ENCODE peak calls at places on chromosome 12, in ten cellular contexts. Y, G, K, O, M, N, Q, L, B and Z are unnamed samples.

GRCh38 chr12:55728932-55729591 is at the start of gene CD63:
- DNase-seq in L (peak; percentile 98), B (no peak), K (peak; percentile 90), G (peak; percentile 75), Y (no peak), Q (peak; percentile 96), N (no peak), M (peak; percentile 96), O (peak; percentile 76), Z (no peak)

GRCh38 chr12:96401061-96401871 is 1.0 kb upstream of the CDK17 start:
- DNase-seq in K (peak; percentile 92), N (peak; percentile 60), Y (peak; percentile 76), Q (peak; percentile 91), M (peak; percentile 67), G (peak; percentile 82), O (peak; percentile 62), L (no peak), B (no peak), Z (peak; percentile 74)

GRCh38 chr12:131276501-131277185 is 322.9 kb downstream of the ADGRD1 start:
- DNase-seq in L (peak; percentile 50), Y (no peak), O (no peak), M (no peak), Q (no peak), N (no peak), K (no peak), B (no peak), G (no peak), Z (no peak)

GRCh38 chr12:93379432-93380308 is 1.9 kb downstream of the NUDT4 start:
- DNase-seq in B (no peak), O (no peak), N (no peak), K (no peak), G (no peak), Q (peak; percentile 39), L (no peak), M (no peak), Y (no peak), Z (no peak)

GRCh38 chr12:60501124-60501729 is 905.4 kb downstream of the SLC16A7 start:
- DNase-seq in M (peak; percentile 18), L (no peak), Y (no peak), B (no peak), K (peak; percentile 0), Q (peak; percentile 61), N (no peak), G (no peak), O (peak; percentile 4), Z (no peak)

GRCh38 chr12:94100254-94100653 is 48.1 kb upstream of the PLXNC1 start:
- DNase-seq in B (peak; percentile 67), G (no peak), Q (peak; percentile 63), M (peak; percentile 53), N (no peak), O (peak; percentile 93), K (no peak), L (no peak), Y (no peak), Z (no peak)

GRCh38 chr12:101819467-101819866 is 11.3 kb downstream of the GNPTAB start:
- DNase-seq in N (no peak), G (no peak), Q (no peak), Y (no peak), K (no peak), O (peak; percentile 18), M (no peak), L (no peak), B (no peak), Z (no peak)

GRCh38 chr12:47987411-47988072 is 16.7 kb downstream of the COL2A1 start:
- DNase-seq in G (no peak), Q (no peak), K (no peak), O (no peak), N (no peak), L (no peak), M (no peak), Y (no peak), B (no peak), Z (no peak)

GRCh38 chr12:123896786-123897185 is 75.8 kb downstream of the CCDC92 start:
- DNase-seq in N (peak; percentile 44), Y (peak; percentile 44), M (peak; percentile 44), Q (no peak), G (no peak), O (no peak), K (peak; percentile 45), B (peak; percentile 75), L (no peak), Z (no peak)

DNA sequence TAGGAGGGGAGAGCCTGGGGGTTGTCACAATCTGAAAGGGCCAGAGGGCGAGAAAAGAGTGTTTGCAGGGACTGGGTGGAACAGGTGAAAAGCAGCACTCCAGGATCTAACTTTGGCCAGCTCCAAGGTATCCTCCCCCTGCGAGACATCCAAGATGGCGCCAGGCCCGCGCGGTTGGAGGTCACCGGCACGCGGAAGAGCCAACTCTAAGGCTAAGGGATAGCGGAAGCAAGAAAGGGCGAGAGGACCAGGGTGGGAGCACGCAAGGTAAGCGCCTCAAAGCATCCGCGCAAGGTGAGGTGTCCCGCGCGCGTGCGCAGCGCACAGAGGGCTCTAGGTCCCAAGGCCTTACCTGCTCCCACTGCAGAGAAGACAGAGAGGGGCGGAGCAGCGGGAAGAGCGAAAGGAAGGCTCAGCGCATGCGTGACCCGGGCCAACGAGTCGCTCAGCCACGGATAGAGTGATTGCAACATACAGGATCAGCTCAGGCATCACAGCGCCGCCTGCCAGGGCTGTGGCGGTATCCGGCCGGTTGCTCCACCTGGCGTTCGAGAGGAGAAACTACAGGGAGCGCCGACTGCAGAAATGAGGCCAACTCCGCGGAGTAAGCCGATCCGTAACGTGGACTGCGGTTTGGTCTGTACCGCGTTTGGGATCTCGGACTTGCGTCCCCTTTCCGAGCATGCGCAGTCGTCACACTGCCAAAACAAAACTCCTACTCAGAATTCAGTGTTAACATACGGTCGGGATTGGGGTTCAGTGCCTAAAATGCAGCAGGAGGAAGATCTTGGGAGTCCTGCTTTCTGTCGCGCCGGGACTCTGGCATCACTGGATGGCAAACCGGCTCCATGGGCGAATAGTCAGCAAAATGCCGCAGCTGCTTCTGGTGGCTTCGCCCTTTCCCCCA is at the start of gene ATP5MC2:
- DNase-seq in N (peak; percentile 96), L (peak; percentile 99), M (peak; percentile 99), Y (peak; percentile 98), K (peak; percentile 99), B (peak; percentile 92), O (peak; percentile 99), G (peak; percentile 98), Q (peak; percentile 99), Z (peak; percentile 78)
- TF ChIP-seq CTCF in N (peak; percentile 99), L (peak; percentile 97), M (peak; percentile 100), Y (peak; percentile 99), K (peak; percentile 97), B (peak; percentile 98), O (peak; percentile 98), G (peak; percentile 100), Q (peak; percentile 99), Z (peak; percentile 99)

DNA sequence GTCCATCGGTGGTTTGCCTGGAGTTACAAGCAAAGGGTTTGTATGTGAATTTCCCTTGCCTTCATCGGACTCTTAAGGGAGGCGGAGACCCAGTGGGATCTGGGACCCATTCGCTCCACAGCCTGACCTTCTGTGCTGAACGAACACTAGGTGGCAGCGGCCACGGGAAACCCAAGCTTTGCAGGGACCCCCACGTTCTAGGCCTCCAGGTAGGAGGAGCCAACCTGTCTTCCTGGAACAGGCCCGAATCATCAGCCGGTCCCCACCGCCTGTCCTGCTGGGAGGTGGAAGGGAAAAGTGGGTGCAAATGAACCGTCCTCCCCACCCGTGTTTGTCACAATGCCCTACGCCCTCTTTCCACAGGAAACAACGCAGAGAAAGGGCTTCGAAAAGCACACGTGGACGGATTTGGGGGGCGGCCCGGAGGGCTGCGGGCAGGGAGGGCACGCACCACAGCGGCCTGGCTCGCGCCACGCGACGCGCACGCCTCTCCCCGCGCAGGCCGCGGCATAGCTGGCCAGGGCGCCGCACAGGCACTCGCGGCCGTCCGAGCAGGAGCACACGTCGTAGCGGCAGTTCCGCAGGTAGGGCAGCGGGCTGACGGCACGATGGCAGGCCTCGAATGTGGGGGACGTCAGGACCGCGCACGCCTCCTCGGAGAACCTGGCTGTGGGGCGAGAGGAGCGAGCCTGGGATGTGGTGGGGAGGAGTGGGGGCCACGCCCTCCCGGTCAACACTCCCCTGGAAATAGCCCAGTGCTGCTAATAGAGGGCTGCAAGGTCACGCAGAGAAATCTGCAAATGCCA is 67.9 kb downstream of the VWF start:
- DNase-seq in B (no peak), Q (no peak), K (no peak), L (no peak), O (no peak), N (no peak), G (peak; percentile 52), M (no peak), Y (no peak), Z (no peak)
- H3K4me3 ChIP-seq in B (no peak overlapping the region), Q (no peak overlapping the region), K (no peak overlapping the region), L (peak overlapping the region; percentile 35), O (no peak overlapping the region), N (no peak overlapping the region), G (no peak overlapping the region), M (no peak overlapping the region), Y (no peak overlapping the region), Z (no peak overlapping the region)

DNA sequence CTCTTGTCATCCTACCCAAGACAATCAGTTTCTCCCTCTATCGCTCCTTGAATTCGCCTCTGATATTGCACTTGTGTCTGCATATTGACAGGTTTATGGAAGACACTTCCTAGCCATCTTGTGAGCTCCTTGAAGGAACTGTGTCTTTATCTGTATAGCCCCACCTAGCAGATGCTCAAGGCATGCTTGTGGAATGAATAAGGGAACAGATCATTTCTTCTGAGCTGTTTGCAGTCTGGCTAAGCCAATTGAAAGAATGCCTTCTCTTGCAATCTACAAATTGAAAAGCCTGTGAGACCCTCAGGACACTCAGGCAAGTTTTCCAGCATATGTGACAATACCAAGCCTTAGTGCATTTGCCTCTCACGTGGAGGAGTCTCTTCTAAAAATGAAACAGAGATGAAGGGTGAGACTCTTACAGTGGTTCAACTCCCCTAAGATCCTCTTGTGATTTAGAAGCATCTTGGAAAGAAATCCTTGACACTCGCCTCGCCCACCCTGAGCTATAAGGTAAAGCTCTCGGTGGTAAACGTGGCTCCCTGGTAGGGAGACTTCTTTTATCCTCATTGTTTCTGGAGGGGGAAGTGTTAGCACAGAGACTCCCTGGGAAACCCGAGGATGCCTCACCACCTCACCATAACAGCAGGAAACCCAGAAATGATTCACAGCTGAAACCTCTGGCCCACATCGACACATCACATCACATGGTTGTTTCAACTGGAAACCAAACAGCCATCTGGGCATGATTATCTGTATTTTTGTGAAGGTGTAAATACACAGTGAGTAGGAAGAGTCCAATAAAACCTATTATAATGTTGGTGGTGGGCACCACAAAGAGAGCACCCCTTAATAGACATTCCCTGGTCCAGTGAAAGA is 112.3 kb upstream of the BCL2L14 start:
- DNase-seq in K (peak; percentile 92), Q (peak; percentile 96), B (peak; percentile 67), G (no peak), N (peak; percentile 72), M (peak; percentile 16), O (peak; percentile 95), L (no peak), Y (peak; percentile 78), Z (peak; percentile 82)
- TF ChIP-seq CTCF in K (no peak), Q (peak; percentile 23), B (peak; percentile 14), G (peak; percentile 32), N (peak; percentile 23), M (no peak), O (no peak), L (no peak), Y (no peak), Z (peak; percentile 32)

DNA sequence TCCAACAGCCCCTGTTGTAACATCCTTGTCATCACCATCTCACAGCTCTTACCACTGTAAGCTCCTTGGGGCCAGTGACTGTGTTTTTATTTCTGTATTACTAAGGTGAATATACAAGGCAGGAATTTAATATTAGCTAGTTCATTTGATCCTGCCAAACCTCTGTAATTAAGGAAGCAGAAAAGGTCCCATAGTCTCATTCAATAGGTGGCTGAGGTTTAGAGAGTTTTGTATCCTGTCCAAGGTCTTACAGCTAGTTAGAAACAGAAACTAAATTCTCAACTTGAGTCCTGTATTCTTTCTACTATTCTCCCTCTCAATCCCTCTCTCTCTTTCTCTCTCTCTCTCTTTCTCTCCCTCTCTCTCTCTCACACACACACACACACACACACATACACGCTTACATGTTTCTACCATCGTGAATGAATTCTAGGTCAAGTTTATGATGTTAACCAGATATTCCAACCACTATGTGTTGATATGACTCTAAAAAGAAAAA is 543 bp upstream of the GLIPR1 start:
- DNase-seq in Y (no peak), O (peak; percentile 37), B (peak; percentile 56), N (peak; percentile 76), K (no peak), M (no peak), L (no peak), Q (peak; percentile 93), G (peak; percentile 47), Z (peak; percentile 52)
- H3K4me3 ChIP-seq in Y (peak overlapping the region; percentile 48), O (no peak overlapping the region), B (peak overlapping the region; percentile 27), N (peak overlapping the region; percentile 42), K (peak overlapping the region; percentile 71), M (no peak overlapping the region), L (peak overlapping the region; percentile 70), Q (peak overlapping the region; percentile 78), G (peak overlapping the region; percentile 64), Z (peak overlapping the region; percentile 45)